ENCODE peak calls at places on chromosomes 5 and 9, in nine cellular contexts. I, M, J, X, K, E, P, F and D are unnamed samples. For H3K4me1, the result is how much of the 10 kb centered on the place peaks cover.

GRCh38 chr5:115847290-115847689 is 5.6 kb downstream of the AP3S1 start:
- DNase-seq in I (no peak), M (no peak), J (no peak), X (no peak), K (no peak), E (no peak), P (no peak), F (no peak), D (no peak)

GRCh38 chr9:25094518-25094917 is 548.8 kb upstream of the IZUMO3 start:
- DNase-seq in I (no peak), M (no peak), J (no peak), X (no peak), K (peak), E (no peak), P (no peak), F (no peak), D (no peak)

GRCh38 chr5:14399054-14399657 is 182.4 kb upstream of the OTULINL start:
- DNase-seq in I (no peak), M (no peak), J (no peak), X (no peak), K (peak), E (no peak), P (peak), F (no peak), D (no peak)

GRCh38 chr9:91425270-91425669 is 1.6 kb upstream of the NFIL3 start:
- DNase-seq in I (no peak), M (no peak), J (no peak), X (no peak), K (no peak), E (no peak), P (peak), F (no peak), D (no peak)

GRCh38 chr5:140481758-140482157 is 65.7 kb upstream of the EIF4EBP3 start:
- DNase-seq in I (no peak), M (no peak), J (no peak), X (no peak), K (peak), E (no peak), P (no peak), F (no peak), D (no peak)

GRCh38 chr9:32631991-32632390 is 3.5 kb downstream of the TAF1L start:
- DNase-seq in I (no peak), M (no peak), J (no peak), X (no peak), K (no peak), E (no peak), P (no peak), F (no peak), D (no peak)

GRCh38 chr5:15598294-15598902 is 98.4 kb downstream of the FBXL7 start:
- DNase-seq in I (peak), M (no peak), J (no peak), X (no peak), K (peak), E (no peak), P (no peak), F (no peak), D (no peak)

GRCh38 chr5:95631265-95631957 is 11.5 kb downstream of the GPR150 start:
- DNase-seq in I (no peak), M (no peak), J (no peak), X (no peak), K (peak), E (no peak), P (no peak), F (no peak), D (no peak)

GRCh38 chr5:43425965-43426364 is 13.8 kb upstream of the CCL28 start:
- DNase-seq in I (no peak), M (peak), J (no peak), X (no peak), K (peak), E (no peak), P (no peak), F (no peak), D (no peak)

GRCh38 chr5:108061941-108062340 is 320.0 kb downstream of the FBXL17 start:
- DNase-seq in I (no peak), M (no peak), J (no peak), X (no peak), K (no peak), E (no peak), P (no peak), F (no peak), D (no peak)

GRCh38 chr9:19201899-19202891 is 28.3 kb upstream of the DENND4C start:
- DNase-seq in I (no peak), M (peak), J (peak), X (peak), K (no peak), E (peak), P (peak), F (no peak), D (no peak)

DNA sequence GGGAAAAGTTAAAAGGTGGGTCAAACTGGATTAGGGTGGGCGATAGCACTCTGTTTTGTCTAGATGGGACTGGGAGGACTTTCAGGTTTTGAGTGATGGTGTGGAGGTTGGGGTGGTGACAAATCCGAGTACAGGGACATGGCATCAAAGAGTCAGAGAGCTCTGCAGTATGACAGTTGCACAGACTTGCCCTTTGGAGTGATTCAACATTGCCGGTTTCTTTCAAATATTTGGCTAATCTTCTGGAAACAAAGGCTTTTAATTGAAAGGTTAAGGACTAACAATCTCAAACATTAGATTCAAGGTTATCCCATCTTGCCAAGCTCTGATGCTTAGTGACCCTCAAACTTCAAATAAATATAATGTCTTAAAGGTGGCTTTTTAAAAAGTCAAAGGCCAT is 11.8 kb downstream of the DAB2 start:
- DNase-seq in I (no peak), M (no peak), J (no peak), X (no peak), K (no peak), E (no peak), P (no peak), F (no peak), D (no peak)
- H3K4me1 ChIP-seq in I (under half), M (half or more), J (under half), X (half or more), K (under half), E (under half), P (under half), F (under half), D (half or more)

DNA sequence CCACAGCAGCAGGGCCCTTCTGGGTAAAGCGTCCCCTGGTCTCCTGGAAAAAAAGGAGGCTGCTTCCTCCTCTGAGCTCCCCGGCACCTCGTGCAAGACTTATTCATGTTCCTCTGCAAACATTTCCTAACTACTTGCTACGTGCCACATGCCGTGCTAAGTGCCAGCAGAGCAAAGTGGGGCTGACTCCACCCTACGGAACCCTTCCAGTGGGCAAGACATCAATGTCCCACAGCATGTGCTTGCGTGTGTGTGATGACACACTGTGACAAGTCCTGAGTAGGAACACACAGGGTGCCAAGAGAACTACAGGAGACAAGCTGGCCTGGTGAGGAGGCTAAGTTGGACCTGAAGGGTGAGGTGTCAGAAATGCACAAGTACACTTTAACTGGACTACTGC is 57.4 kb downstream of the SEMA4D start:
- DNase-seq in I (no peak), M (peak), J (no peak), X (peak), K (no peak), E (peak), P (peak), F (peak), D (no peak)
- H3K4me1 ChIP-seq in I (under half), M (half or more), J (under half), X (under half), K (under half), E (half or more), P (half or more), F (half or more), D (under half)

GRCh38 chr5:134556994-134557393 is 31.5 kb downstream of the JADE2 start:
- DNase-seq in I (no peak), M (no peak), J (no peak), X (no peak), K (no peak), E (no peak), P (no peak), F (no peak), D (no peak)
- H3K4me1 ChIP-seq in I (under half), M (half or more), J (under half), X (under half), K (under half), E (under half), P (under half), F (under half), D (under half)

GRCh38 chr5:150527038-150527437 is 19.1 kb downstream of the NDST1 start:
- DNase-seq in I (no peak), M (no peak), J (no peak), X (no peak), K (no peak), E (no peak), P (no peak), F (no peak), D (no peak)
- H3K4me1 ChIP-seq in I (under half), M (half or more), J (under half), X (under half), K (under half), E (under half), P (under half), F (half or more), D (half or more)

DNA sequence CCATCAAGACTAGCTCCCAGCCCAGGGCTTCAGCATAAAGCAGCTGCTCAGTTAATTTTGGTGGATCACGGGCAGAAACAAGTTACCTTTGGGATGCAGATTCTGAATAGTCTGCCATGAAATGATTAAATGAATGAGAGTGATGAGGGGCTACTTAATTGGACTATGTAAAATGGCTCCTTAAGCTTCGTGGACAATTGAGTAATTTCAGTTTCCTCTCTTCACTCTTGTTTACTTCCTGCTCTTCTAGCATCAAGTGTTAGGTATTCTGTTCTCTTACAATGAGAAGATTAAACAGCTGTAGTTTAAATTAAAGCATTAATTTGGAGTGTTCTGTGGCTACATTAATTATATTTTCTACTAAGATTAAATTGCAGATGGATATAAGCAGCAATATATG is 28.1 kb downstream of the PIK3R1 start:
- DNase-seq in I (no peak), M (no peak), J (no peak), X (no peak), K (no peak), E (no peak), P (no peak), F (no peak), D (no peak)
- H3K4me1 ChIP-seq in I (under half), M (half or more), J (under half), X (half or more), K (under half), E (under half), P (under half), F (half or more), D (half or more)

DNA sequence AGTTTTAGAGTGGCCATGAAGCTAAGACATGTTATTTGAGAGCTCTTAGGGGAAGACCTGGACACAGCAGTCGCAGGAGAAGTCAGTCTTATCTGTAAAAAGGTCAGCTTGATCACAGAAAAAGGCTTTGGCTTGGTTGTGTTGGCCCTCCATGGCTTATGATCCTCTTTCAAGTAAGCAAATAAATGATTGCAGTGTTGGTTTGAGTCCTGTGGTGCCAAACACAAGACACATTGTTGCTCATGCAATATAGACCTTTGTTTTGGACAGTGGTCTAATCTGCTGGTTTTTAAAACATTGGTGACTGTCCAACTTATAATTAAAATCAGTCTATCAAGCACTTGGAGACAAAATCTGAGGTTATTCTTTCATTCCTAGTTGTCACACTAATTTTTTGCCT is 54.0 kb downstream of the DOCK8 start:
- DNase-seq in I (no peak), M (no peak), J (no peak), X (no peak), K (no peak), E (no peak), P (no peak), F (no peak), D (no peak)
- H3K4me1 ChIP-seq in I (under half), M (under half), J (under half), X (under half), K (under half), E (under half), P (under half), F (under half), D (under half)

GRCh38 chr5:150491876-150492275 is 16.1 kb upstream of the NDST1 start:
- DNase-seq in I (no peak), M (no peak), J (no peak), X (no peak), K (no peak), E (no peak), P (no peak), F (no peak), D (no peak)

GRCh38 chr5:150490754-150491153 is 17.2 kb upstream of the NDST1 start:
- DNase-seq in I (no peak), M (no peak), J (no peak), X (no peak), K (no peak), E (no peak), P (no peak), F (no peak), D (no peak)

GRCh38 chr5:150489358-150490295 is 18.3 kb upstream of the NDST1 start:
- DNase-seq in I (no peak), M (no peak), J (peak), X (no peak), K (no peak), E (no peak), P (no peak), F (no peak), D (peak)

GRCh38 chr5:150488519-150489357 is 19.2 kb upstream of the NDST1 start:
- DNase-seq in I (no peak), M (peak), J (no peak), X (peak), K (peak), E (no peak), P (peak), F (peak), D (peak)

DNA sequence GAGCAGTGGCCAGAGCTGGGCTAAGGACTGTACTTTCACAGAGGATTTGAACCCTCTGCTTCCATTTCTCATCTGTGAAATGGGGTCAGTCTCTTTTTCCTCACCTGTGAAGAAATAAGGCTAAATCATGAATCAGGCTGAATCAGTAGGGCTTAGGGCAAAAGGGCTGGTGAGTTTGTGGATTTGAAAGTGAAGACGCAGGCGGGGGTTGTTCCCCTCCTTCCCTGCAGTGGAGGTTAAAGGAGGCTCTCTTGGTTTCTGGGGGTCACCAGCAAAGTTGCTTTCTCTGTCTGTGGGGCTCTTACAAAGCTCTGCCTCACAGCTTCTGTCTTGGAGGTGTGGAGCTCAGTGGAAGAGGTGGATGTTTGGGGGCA is 17.6 kb upstream of the NDST1 start:
- DNase-seq in I (no peak), M (no peak), J (no peak), X (no peak), K (no peak), E (no peak), P (no peak), F (no peak), D (no peak)
- H3K4me1 ChIP-seq in I (under half), M (half or more), J (under half), X (half or more), K (under half), E (under half), P (under half), F (half or more), D (under half)

GRCh38 chr9:136093995-136094881 is 851 bp downstream of the NACC2 start:
- DNase-seq in I (peak), M (peak), J (no peak), X (peak), K (peak), E (peak), P (peak), F (peak), D (peak)

GRCh38 chr9:136092353-136092650 is 2.8 kb downstream of the NACC2 start:
- DNase-seq in I (no peak), M (no peak), J (no peak), X (no peak), K (no peak), E (no peak), P (no peak), F (peak), D (no peak)

GRCh38 chr9:136092741-136093140 is 2.3 kb downstream of the NACC2 start:
- DNase-seq in I (no peak), M (no peak), J (no peak), X (no peak), K (no peak), E (peak), P (no peak), F (peak), D (no peak)

GRCh38 chr9:136095028-136095494 is at the start of gene NACC2:
- DNase-seq in I (peak), M (peak), J (no peak), X (peak), K (peak), E (peak), P (peak), F (peak), D (no peak)

DNA sequence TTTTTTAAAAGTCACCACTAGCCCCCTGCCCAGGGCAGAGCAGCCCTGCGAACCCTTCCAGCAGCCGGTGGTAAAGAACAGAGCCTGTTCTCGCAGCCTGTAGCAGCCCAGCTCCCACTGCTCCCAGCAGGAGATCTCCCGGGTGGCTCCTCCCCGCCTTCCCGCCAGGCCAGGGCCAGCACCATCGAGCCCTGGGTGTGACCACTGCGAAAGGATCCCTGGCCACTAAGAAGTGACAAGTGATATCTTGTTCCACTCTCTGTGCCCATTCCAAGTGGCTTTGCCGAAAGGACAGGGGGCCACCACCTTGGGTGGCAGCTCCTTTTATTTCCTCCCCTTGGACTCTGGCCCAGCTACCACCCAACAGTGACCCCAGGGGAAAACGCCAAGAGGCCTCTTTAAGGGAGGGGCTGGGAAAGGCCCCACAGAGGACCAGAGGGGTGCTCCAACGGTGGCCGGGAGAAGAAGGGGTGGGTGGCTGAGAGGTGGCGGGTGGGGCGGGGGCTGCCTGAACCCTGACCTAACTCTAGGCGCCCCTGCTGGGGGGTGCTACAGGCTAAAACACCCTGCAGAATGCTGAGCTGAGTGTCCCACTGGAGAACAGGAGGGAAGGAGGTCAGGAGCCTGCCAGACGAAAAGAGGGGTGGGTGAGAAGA is 1.6 kb downstream of the NACC2 start:
- DNase-seq in I (no peak), M (peak), J (no peak), X (no peak), K (no peak), E (peak), P (no peak), F (peak), D (no peak)
- H3K4me1 ChIP-seq in I (under half), M (half or more), J (under half), X (half or more), K (under half), E (under half), P (under half), F (half or more), D (half or more)

DNA sequence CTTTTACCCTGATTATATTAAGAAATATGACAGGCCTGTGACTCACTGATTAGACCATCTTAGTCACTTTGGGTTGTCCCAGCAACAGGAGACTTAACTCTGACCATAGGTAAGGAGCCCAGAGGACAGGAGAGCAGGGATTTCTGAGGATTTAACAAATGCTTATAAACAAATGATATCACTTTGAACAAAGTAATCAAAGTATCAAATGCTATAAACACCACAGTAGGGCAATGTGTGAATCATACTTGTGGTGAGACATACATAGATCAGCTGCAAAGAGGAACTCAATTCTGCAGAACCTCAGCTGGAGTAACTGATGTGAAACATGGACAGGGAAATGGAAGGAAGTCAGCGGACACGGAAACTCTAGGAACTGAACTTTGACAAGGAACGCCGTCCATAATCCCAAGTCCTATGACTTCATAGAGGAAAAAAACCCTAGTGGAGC is 190.6 kb upstream of the MSX2 start:
- DNase-seq in I (no peak), M (no peak), J (no peak), X (no peak), K (peak), E (no peak), P (no peak), F (no peak), D (no peak)
- H3K4me1 ChIP-seq in I (under half), M (under half), J (under half), X (under half), K (half or more), E (under half), P (under half), F (under half), D (under half)

GRCh38 chr5:96904054-96904931 is 28.0 kb downstream of the ERAP2 start:
- DNase-seq in I (no peak), M (no peak), J (no peak), X (no peak), K (no peak), E (no peak), P (no peak), F (no peak), D (no peak)
- H3K4me1 ChIP-seq in I (under half), M (under half), J (under half), X (under half), K (under half), E (under half), P (under half), F (under half), D (under half)